ENCODE peak calls at places on chromosomes 16 and 17, in nine cellular contexts. D is stomach, K is Calu3, S is left lung, J is HFFc6, E is kidney, T is AG09309, W is foreskin fibroblast, X is fibroblast of lung. C is an unnamed sample.

GRCh38 chr16:12188674-12189249 is 212.2 kb downstream of the SNX29 start:
- DNase-seq in X (no peak), E (no peak), D (no peak), K (peak), W (no peak), T (peak), S (no peak), J (peak), C (no peak)

GRCh38 chr17:11644265-11645212 is 46.3 kb downstream of the DNAH9 start:
- DNase-seq in E (no peak), T (no peak), K (peak), J (peak), S (peak), W (peak), D (peak), X (peak), C (no peak)

GRCh38 chr16:47925811-47926460 is 229.9 kb downstream of the ABCC12 start:
- DNase-seq in S (no peak), D (no peak), X (no peak), J (peak), T (no peak), K (no peak), E (no peak), W (peak), C (no peak)

GRCh38 chr16:27169511-27170071 is 33.7 kb upstream of the KDM8 start:
- DNase-seq in K (peak), E (no peak), D (peak), X (peak), S (peak), W (peak), J (peak), T (peak), C (no peak)

GRCh38 chr16:50298075-50298460 is 31.7 kb downstream of the ADCY7 start:
- DNase-seq in X (no peak), J (no peak), S (peak), D (no peak), T (no peak), W (no peak), E (peak), K (no peak), C (no peak)

GRCh38 chr17:48752399-48753288 is 24.1 kb upstream of the HOXB13 start:
- DNase-seq in T (no peak), E (no peak), X (no peak), J (no peak), S (no peak), K (no peak), D (no peak), W (no peak), C (no peak)

GRCh38 chr16:67598527-67598926 is 36.2 kb downstream of the CTCF start:
- DNase-seq in W (peak), T (no peak), D (no peak), K (no peak), E (no peak), X (peak), J (no peak), S (no peak), C (no peak)

GRCh38 chr16:72743011-72743761 is 304.7 kb downstream of the ZFHX3 start:
- DNase-seq in J (peak), X (no peak), S (no peak), W (no peak), D (no peak), E (no peak), T (no peak), K (no peak), C (no peak)

GRCh38 chr16:14368399-14368798 is 261.7 kb downstream of the PARN start:
- DNase-seq in K (no peak), D (no peak), X (no peak), T (no peak), E (no peak), J (no peak), S (no peak), W (no peak), C (no peak)

GRCh38 chr16:2194852-2195315 is 1.5 kb downstream of the CASKIN1 start:
- DNase-seq in D (peak), T (no peak), K (peak), J (peak), W (peak), X (peak), E (no peak), S (no peak), C (no peak)

GRCh38 chr16:81655474-81656162 is 123.5 kb upstream of the PLCG2 start:
- DNase-seq in K (no peak), D (no peak), T (no peak), S (no peak), X (no peak), J (no peak), E (no peak), W (no peak), C (no peak)

GRCh38 chr16:50614956-50615727 is 66.0 kb downstream of the SNX20 start:
- DNase-seq in X (no peak), S (no peak), J (no peak), E (no peak), T (no peak), D (no peak), W (no peak), K (no peak), C (no peak)

GRCh38 chr17:78357687-78358537 is 2.0 kb downstream of the SOCS3 start:
- DNase-seq in W (peak), D (no peak), X (no peak), K (no peak), S (no peak), J (no peak), E (peak), T (no peak), C (no peak)

GRCh38 chr17:42129109-42129837 is 6.7 kb downstream of the HSPB9 start:
- DNase-seq in X (no peak), D (no peak), T (no peak), S (peak), J (no peak), W (no peak), K (no peak), E (peak), C (no peak)
- TF ChIP-seq CTCF in X (no peak), D (no peak), T (no peak), S (no peak), J (no peak), W (no peak), K (no peak), E (no peak), C (no peak)

DNA sequence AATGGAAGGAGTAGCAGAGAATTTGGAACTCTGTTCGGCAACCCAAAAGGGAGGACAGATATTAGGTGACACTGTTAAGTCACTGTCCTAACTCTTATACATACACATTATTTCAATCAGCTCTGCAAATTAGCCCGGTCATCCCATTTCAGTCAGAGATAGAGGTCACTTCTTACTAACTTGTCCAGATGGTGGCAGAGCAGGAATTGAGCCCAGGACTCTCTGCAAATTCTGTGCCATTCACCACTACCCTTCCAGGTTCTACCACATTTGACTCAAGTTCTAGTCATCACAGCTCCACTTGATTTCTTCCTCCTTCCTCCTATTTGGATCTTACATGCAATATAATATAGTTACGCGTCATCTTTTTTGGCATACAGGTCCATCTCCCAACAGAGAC is 35.9 kb upstream of the NUDT7 start:
- DNase-seq in E (no peak), J (no peak), S (no peak), W (no peak), K (no peak), D (no peak), T (no peak), X (no peak), C (no peak)
- TF ChIP-seq CTCF in E (no peak), J (no peak), S (no peak), W (no peak), K (no peak), D (no peak), T (no peak), X (no peak), C (no peak)

GRCh38 chr16:75494184-75494583 is 1.1 kb downstream of the CHST6 start:
- DNase-seq in E (no peak), S (no peak), J (no peak), D (no peak), T (no peak), W (no peak), X (no peak), K (no peak), C (no peak)

GRCh38 chr16:75494696-75495601 is at the start of gene CHST6:
- DNase-seq in K (peak), S (no peak), T (no peak), E (peak), D (no peak), X (no peak), J (no peak), W (peak), C (no peak)

GRCh38 chr16:75488322-75488721 is 6.9 kb downstream of the CHST6 start:
- DNase-seq in J (no peak), T (no peak), S (no peak), W (no peak), K (no peak), D (no peak), X (no peak), E (no peak), C (no peak)

GRCh38 chr16:75496546-75496945 is 1.3 kb upstream of the CHST6 start:
- DNase-seq in J (no peak), X (no peak), K (no peak), W (no peak), S (no peak), E (no peak), D (no peak), T (no peak), C (no peak)

DNA sequence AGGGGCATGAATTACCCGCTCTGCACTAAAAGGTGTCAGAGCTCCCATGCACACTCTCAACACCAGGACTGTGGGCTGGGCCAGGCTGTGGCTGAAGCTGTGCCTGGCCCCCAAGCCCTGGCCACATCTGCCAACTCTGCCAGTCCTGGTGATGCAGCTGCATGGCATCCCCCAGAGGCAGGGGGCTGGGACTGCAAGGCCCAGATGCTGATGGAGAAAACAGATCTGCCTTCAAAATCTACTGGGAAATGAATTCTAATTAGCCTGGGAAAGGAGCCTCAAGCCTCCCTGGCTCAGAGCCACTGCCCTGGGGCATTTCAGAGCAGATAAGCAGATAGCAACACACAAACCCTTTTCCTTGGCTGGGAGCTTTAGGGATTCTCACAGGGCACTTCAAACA is 3.4 kb downstream of the CHST6 start:
- DNase-seq in E (no peak), T (no peak), X (no peak), K (peak), D (no peak), J (peak), S (no peak), W (peak), C (no peak)
- TF ChIP-seq CTCF in E (no peak), T (peak), X (no peak), K (peak), D (no peak), J (peak), S (no peak), W (no peak), C (no peak)

DNA sequence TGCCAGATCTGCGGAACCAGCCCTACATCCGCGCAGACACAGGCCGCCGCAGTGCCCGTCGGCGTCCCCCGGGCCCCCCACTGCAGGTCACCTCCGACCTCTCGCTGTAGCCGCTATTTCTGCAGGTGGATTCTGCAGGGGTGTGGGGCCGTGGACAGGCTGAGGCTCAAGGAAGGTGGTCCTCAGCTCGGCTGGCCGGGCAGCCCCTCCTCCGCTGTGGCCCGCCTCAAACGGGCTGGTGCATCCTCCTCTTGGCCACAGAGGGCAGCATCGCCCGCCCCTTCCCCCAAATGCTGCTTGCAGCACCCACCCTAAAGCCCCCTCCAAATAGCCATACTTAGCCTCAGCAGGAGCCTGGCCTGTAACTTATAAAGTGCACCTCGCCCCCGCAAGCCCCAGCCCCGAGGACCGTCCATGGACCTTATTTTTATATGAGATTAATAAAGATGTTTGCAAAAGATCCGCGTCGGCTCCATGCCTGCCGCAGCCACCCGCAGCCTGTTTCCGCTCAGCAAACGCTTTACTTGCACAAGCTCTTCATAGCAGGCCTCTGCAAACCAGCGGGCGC is 14.9 kb downstream of the SPATA32 start:
- DNase-seq in T (no peak), K (peak), E (no peak), W (peak), S (no peak), D (no peak), X (peak), J (no peak), C (no peak)
- TF ChIP-seq CTCF in T (peak), K (peak), E (peak), W (peak), S (peak), D (no peak), X (peak), J (peak), C (peak)

GRCh38 chr17:71237903-71238538 is 882.8 kb upstream of the SOX9 start:
- DNase-seq in J (peak), T (peak), X (peak), K (no peak), S (no peak), D (no peak), E (no peak), W (peak), C (no peak)
- TF ChIP-seq CTCF in J (peak), T (peak), X (peak), K (no peak), S (no peak), D (no peak), E (no peak), W (peak), C (no peak)

GRCh38 chr17:17435323-17435722 is 41.5 kb upstream of the MED9 start:
- DNase-seq in T (peak), X (peak), J (peak), S (no peak), K (no peak), E (no peak), W (peak), D (no peak), C (no peak)
- TF ChIP-seq CTCF in T (peak), X (peak), J (peak), S (no peak), K (no peak), E (no peak), W (peak), D (no peak), C (no peak)

C was measured in CD14-positive monocyte.